ENCODE peak calls at places on chromosomes 7 and 10, in ten cellular contexts. U is ascending aorta, S is activated B cell treated with CpG ODN at 0.5 μM for 24 hours, F is mammary epithelial cell, N is left ventricle myocardium inferior, C is esophagus squamous epithelium, A is PC-9, K is adrenal gland, P is GM23338, E is heart left ventricle. B is an unnamed sample.

GRCh38 chr10:69218831-69219230 is 1.3 kb upstream of the HKDC1 start:
- DNase-seq in S (no peak), C (no peak), F (peak; percentile 28), N (no peak), P (no peak), U (no peak), E (no peak), A (no peak), K (no peak), B (no peak)

GRCh38 chr7:81638216-81638615 is 131.6 kb downstream of the HGF start:
- DNase-seq in U (no peak), K (no peak), A (no peak), N (no peak), S (no peak), E (no peak), C (no peak), F (no peak), P (no peak), B (no peak)

GRCh38 chr7:22566592-22566991 is 66.6 kb upstream of the STEAP1B start:
- DNase-seq in K (no peak), U (no peak), S (no peak), C (no peak), E (no peak), F (no peak), N (no peak), P (no peak), A (peak; percentile 64), B (no peak)

GRCh38 chr10:28580825-28581224 is 47.9 kb downstream of the WAC start:
- DNase-seq in N (no peak), U (no peak), P (no peak), F (peak; percentile 16), E (no peak), S (no peak), A (peak; percentile 57), C (no peak), K (no peak), B (no peak)

GRCh38 chr7:81846398-81846797 is 76.6 kb upstream of the HGF start:
- DNase-seq in A (no peak), C (no peak), E (no peak), P (no peak), N (no peak), K (peak; percentile 15), S (no peak), F (no peak), U (no peak), B (no peak)

GRCh38 chr10:93376372-93377296 is 105.5 kb downstream of the MYOF start:
- DNase-seq in K (no peak), A (peak; percentile 76), P (peak; percentile 84), C (no peak), E (no peak), F (peak; percentile 81), N (no peak), U (no peak), S (no peak), B (peak; percentile 69)

GRCh38 chr7:22481726-22482125 is 18.3 kb downstream of the STEAP1B start:
- DNase-seq in A (no peak), P (no peak), U (no peak), C (no peak), K (no peak), S (no peak), E (no peak), F (no peak), N (no peak), B (no peak)

GRCh38 chr10:101645659-101646058 is 49.3 kb downstream of the FBXW4 start:
- DNase-seq in F (no peak), E (no peak), N (no peak), C (no peak), U (no peak), S (no peak), A (no peak), K (no peak), P (no peak), B (no peak)

GRCh38 chr10:21702633-21703111 is 168.6 kb downstream of the MLLT10 start:
- DNase-seq in K (no peak), P (no peak), F (no peak), E (no peak), A (no peak), S (no peak), C (no peak), U (no peak), N (no peak), B (no peak)

GRCh38 chr10:100562008-100562672 is 26.4 kb downstream of the HIF1AN start:
- DNase-seq in E (peak; percentile 78), N (peak; percentile 38), A (no peak), U (no peak), F (peak; percentile 52), K (peak; percentile 78), S (peak; percentile 62), P (peak; percentile 82), C (no peak), B (peak; percentile 47)

GRCh38 chr10:62422068-62422590 is 48.0 kb downstream of the ZNF365 start:
- DNase-seq in K (no peak), S (no peak), P (no peak), E (no peak), U (no peak), N (no peak), F (peak; percentile 88), A (no peak), C (no peak), B (no peak)

GRCh38 chr7:82506702-82507101 is 63.1 kb upstream of the CACNA2D1 start:
- DNase-seq in K (no peak), C (no peak), A (no peak), P (no peak), F (peak; percentile 63), N (no peak), U (no peak), S (no peak), E (no peak), B (peak; percentile 77)

GRCh38 chr10:67669978-67670377 is 26.0 kb downstream of the CTNNA3 start:
- DNase-seq in E (no peak), N (no peak), K (no peak), C (no peak), P (no peak), A (no peak), F (no peak), U (no peak), S (no peak), B (no peak)

GRCh38 chr10:79347894-79348639 is 798 bp downstream of the PPIF start:
- DNase-seq in F (peak; percentile 71), P (peak; percentile 54), K (peak; percentile 74), N (peak; percentile 75), A (no peak), U (no peak), S (peak; percentile 66), C (no peak), E (peak; percentile 89), B (peak; percentile 60)

GRCh38 chr10:17787087-17787942 is 21.8 kb upstream of the MRC1 start:
- DNase-seq in P (peak; percentile 71), C (no peak), U (no peak), K (no peak), N (no peak), F (peak; percentile 89), A (peak; percentile 86), S (no peak), E (no peak), B (no peak)

GRCh38 chr7:46179211-46179610 is 258.1 kb upstream of the IGFBP3 start:
- DNase-seq in P (no peak), K (no peak), N (no peak), F (peak; percentile 57), U (no peak), C (no peak), S (no peak), A (no peak), E (no peak), B (no peak)

GRCh38 chr7:114627231-114627630 is 212.6 kb downstream of the FOXP2 start:
- DNase-seq in A (no peak), P (no peak), C (no peak), E (no peak), F (no peak), K (no peak), N (no peak), S (no peak), U (no peak), B (no peak)

GRCh38 chr10:22816298-22816653 is 101.9 kb upstream of the PIP4K2A start:
- DNase-seq in U (peak; percentile 31), N (no peak), F (peak; percentile 80), C (no peak), P (no peak), K (no peak), E (no peak), A (peak; percentile 59), S (no peak), B (no peak)

DNA sequence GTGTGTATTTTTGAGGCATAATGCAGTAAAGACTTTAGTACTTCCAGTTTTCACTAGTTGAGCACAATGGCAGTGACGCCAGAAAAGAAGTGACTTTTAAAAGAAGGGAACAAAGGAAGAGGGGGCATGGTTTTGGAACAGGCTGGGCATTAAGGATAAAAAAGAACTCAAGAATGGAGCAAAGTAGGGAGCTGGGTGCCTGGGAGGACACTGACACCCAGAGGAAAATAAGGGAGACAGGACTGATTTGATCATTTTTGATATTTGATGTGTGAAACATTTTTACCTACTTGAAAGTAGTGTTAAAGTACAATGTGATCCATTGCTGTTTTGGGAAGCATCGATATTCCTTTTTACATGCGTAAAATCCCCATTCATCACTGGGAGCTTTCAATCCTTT is 85.4 kb downstream of the ADAM12 start:
- DNase-seq in N (no peak), F (no peak), U (no peak), S (no peak), P (peak; percentile 16), K (no peak), C (no peak), A (no peak), E (no peak), B (no peak)
- TF ChIP-seq CTCF in N (peak; percentile 40), F (no peak), U (peak; percentile 19), S (no peak), P (peak; percentile 46), K (peak; percentile 35), C (no peak), A (no peak), E (no peak), B (no peak)

GRCh38 chr7:130486963-130487324 is 4.9 kb upstream of the MEST start:
- DNase-seq in K (no peak), S (no peak), E (no peak), N (no peak), U (no peak), A (peak; percentile 84), P (no peak), C (no peak), F (no peak), B (no peak)
- TF ChIP-seq CTCF in K (no peak), S (no peak), E (no peak), N (no peak), U (no peak), A (no peak), P (no peak), C (no peak), F (no peak), B (no peak)

GRCh38 chr10:121975295-121976086 is 474 bp upstream of the NSMCE4A start:
- DNase-seq in S (no peak), K (no peak), U (no peak), C (no peak), N (no peak), F (no peak), E (no peak), P (no peak), A (no peak), B (no peak)
- TF ChIP-seq CTCF in S (no peak), K (no peak), U (no peak), C (peak; percentile 68), N (peak; percentile 83), F (no peak), E (no peak), P (no peak), A (no peak), B (no peak)

DNA sequence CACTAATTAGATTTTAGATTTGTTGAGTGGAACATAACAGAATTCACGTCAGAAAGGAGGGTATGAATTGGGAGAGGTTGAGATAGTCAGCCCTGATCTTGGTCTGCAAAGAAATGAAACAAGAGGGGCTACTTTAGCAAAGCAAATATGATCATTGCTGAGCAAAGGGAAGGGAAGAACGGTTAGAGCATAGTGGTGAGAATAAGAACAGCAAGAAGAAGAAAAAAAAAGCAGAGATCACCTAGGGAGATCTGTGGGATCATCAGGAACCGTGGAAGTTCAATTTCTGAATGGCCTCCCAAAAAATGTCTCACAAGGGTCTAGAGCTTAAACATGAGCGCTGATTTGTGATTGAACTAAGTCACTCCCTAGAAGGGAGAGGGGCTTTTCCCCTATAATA is 156.1 kb downstream of the DGKI start:
- DNase-seq in A (no peak), C (no peak), K (no peak), E (no peak), P (no peak), N (no peak), S (no peak), F (no peak), U (no peak), B (no peak)
- TF ChIP-seq CTCF in A (no peak), C (no peak), K (no peak), E (no peak), P (no peak), N (no peak), S (no peak), F (no peak), U (no peak), B (no peak)

B was measured in prostate gland.